ENCODE peak calls at places on chromosomes 7 and 10, in four cellular contexts. Z, Q, N and G are unnamed samples.

GRCh38 chr7:39560398-39560797 is 5.8 kb upstream of the YAE1 start:
- DNase-seq in Z (peak; percentile 17), Q (no peak), N (peak; percentile 30), G (no peak)

GRCh38 chr7:150448789-150449147 is 1.7 kb upstream of the GIMAP8 start:
- DNase-seq in Z (peak; percentile 60), Q (peak; percentile 52), N (peak; percentile 57), G (peak; percentile 51)

GRCh38 chr7:2474813-2475677 is 1.2 kb downstream of the GRIFIN start:
- DNase-seq in Z (no peak), Q (no peak), N (no peak), G (no peak)

GRCh38 chr7:46565712-46566111 is 644.6 kb upstream of the IGFBP3 start:
- DNase-seq in Z (no peak), Q (no peak), N (no peak), G (no peak)

GRCh38 chr10:18438356-18439126 is 212.8 kb downstream of the NSUN6 start:
- DNase-seq in Z (no peak), Q (no peak), N (no peak), G (no peak)

GRCh38 chr7:94040254-94040653 is 36.1 kb upstream of the BET1 start:
- DNase-seq in Z (no peak), Q (no peak), N (no peak), G (no peak)

GRCh38 chr7:94146408-94146807 is 142.3 kb upstream of the BET1 start:
- DNase-seq in Z (no peak), Q (no peak), N (no peak), G (no peak)

GRCh38 chr7:156625585-156625984 is 15.0 kb upstream of the RNF32 start:
- DNase-seq in Z (no peak), Q (no peak), N (no peak), G (no peak)

GRCh38 chr10:86367339-86367951 is 850 bp upstream of the GRID1 start:
- DNase-seq in Z (peak; percentile 24), Q (no peak), N (no peak), G (no peak)

GRCh38 chr10:119333146-119333792 is 125.9 kb downstream of the GRK5 start:
- DNase-seq in Z (no peak), Q (no peak), N (peak; percentile 52), G (peak; percentile 43)

GRCh38 chr7:27804139-27804538 is 64.2 kb downstream of the TAX1BP1 start:
- DNase-seq in Z (no peak), Q (no peak), N (peak; percentile 55), G (peak; percentile 11)

GRCh38 chr10:87092861-87093460 is 1.7 kb downstream of the GLUD1 start:
- DNase-seq in Z (peak; percentile 42), Q (no peak), N (peak; percentile 52), G (peak; percentile 20)

GRCh38 chr10:125161570-125162139 is 1.3 kb upstream of the CTBP2 start:
- DNase-seq in Z (no peak), Q (no peak), N (peak; percentile 59), G (peak; percentile 77)

GRCh38 chr7:43572516-43573049 is 10.3 kb upstream of the STK17A start:
- DNase-seq in Z (peak; percentile 100), Q (peak; percentile 77), N (peak; percentile 100), G (peak; percentile 100)

GRCh38 chr7:66668677-66669076 is 40.0 kb downstream of the KCTD7 start:
- DNase-seq in Z (no peak), Q (no peak), N (no peak), G (no peak)

GRCh38 chr10:3468919-3469638 is 296.5 kb upstream of the PITRM1 start:
- DNase-seq in Z (peak; percentile 94), Q (no peak), N (peak; percentile 98), G (peak; percentile 96)

GRCh38 chr10:110214380-110214826 is 7.0 kb downstream of the MXI1 start:
- DNase-seq in Z (no peak), Q (no peak), N (no peak), G (no peak)

GRCh38 chr10:71390435-71390820 is 6.3 kb upstream of the CDH23 start:
- DNase-seq in Z (no peak), Q (no peak), N (no peak), G (no peak)

GRCh38 chr7:150988230-150989226 is 2.3 kb upstream of the NOS3 start:
- DNase-seq in Z (peak; percentile 53), Q (no peak), N (no peak), G (no peak)

GRCh38 chr10:104809288-104810090 is 168.4 kb downstream of the SORCS3 start:
- DNase-seq in Z (no peak), Q (no peak), N (peak; percentile 60), G (peak; percentile 1)

GRCh38 chr7:32785365-32785764 is 106.2 kb downstream of the KBTBD2 start:
- DNase-seq in Z (no peak), Q (no peak), N (no peak), G (no peak)

GRCh38 chr10:123203393-123204126 is 49.4 kb downstream of the BUB3 start:
- DNase-seq in Z (no peak), Q (peak; percentile 94), N (no peak), G (no peak)

GRCh38 chr7:111752022-111752582 is 189.8 kb upstream of the IMMP2L start:
- DNase-seq in Z (peak; percentile 75), Q (no peak), N (peak; percentile 61), G (peak; percentile 41)

GRCh38 chr10:80276335-80276734 is 13.1 kb downstream of the MAT1A start:
- DNase-seq in Z (no peak), Q (no peak), N (no peak), G (no peak)

GRCh38 chr7:117269895-117270294 is 53.0 kb downstream of the WNT2 start:
- DNase-seq in Z (peak; percentile 55), Q (no peak), N (peak; percentile 89), G (peak; percentile 84)

GRCh38 chr10:22443200-22443881 is 98.0 kb downstream of the SPAG6 start:
- DNase-seq in Z (no peak), Q (no peak), N (no peak), G (peak; percentile 63)

GRCh38 chr7:92934096-92934495 is 97.7 kb upstream of the CDK6 start:
- DNase-seq in Z (no peak), Q (no peak), N (no peak), G (no peak)

GRCh38 chr7:16739863-16740622 is 13.5 kb upstream of the TSPAN13 start:
- DNase-seq in Z (peak; percentile 94), Q (peak; percentile 88), N (peak; percentile 98), G (peak; percentile 94)

GRCh38 chr10:117532451-117533107 is 10.0 kb upstream of the EMX2 start:
- DNase-seq in Z (no peak), Q (no peak), N (no peak), G (no peak)

GRCh38 chr7:134878731-134879295 is 99.4 kb downstream of the CALD1 start:
- DNase-seq in Z (no peak), Q (no peak), N (no peak), G (no peak)

GRCh38 chr7:42071372-42072261 is 165.4 kb downstream of the GLI3 start:
- DNase-seq in Z (peak; percentile 58), Q (no peak), N (peak; percentile 91), G (peak; percentile 68)

GRCh38 chr7:26343320-26343832 is 51.7 kb downstream of the SNX10 start:
- DNase-seq in Z (no peak), Q (no peak), N (no peak), G (no peak)

GRCh38 chr7:27697861-27698430 is 35.3 kb upstream of the HIBADH start:
- DNase-seq in Z (peak; percentile 37), Q (no peak), N (peak; percentile 37), G (no peak)

GRCh38 chr10:3782456-3783312 is 2.3 kb downstream of the KLF6 start:
- DNase-seq in Z (peak; percentile 97), Q (peak; percentile 83), N (peak; percentile 91), G (peak; percentile 98)

GRCh38 chr7:150846291-150847115 is 5.8 kb upstream of the AOC1 start:
- DNase-seq in Z (no peak), Q (no peak), N (no peak), G (no peak)

GRCh38 chr10:107165007-107165406 is 501 bp upstream of the SORCS1 start:
- DNase-seq in Z (no peak), Q (no peak), N (no peak), G (no peak)

GRCh38 chr10:107166378-107166777 is 1.9 kb upstream of the SORCS1 start:
- DNase-seq in Z (no peak), Q (no peak), N (no peak), G (no peak)

GRCh38 chr10:107163086-107163880 is 1.2 kb downstream of the SORCS1 start:
- DNase-seq in Z (peak; percentile 21), Q (no peak), N (no peak), G (peak; percentile 1)

GRCh38 chr10:107160866-107161265 is 3.6 kb downstream of the SORCS1 start:
- DNase-seq in Z (no peak), Q (no peak), N (no peak), G (no peak)

DNA sequence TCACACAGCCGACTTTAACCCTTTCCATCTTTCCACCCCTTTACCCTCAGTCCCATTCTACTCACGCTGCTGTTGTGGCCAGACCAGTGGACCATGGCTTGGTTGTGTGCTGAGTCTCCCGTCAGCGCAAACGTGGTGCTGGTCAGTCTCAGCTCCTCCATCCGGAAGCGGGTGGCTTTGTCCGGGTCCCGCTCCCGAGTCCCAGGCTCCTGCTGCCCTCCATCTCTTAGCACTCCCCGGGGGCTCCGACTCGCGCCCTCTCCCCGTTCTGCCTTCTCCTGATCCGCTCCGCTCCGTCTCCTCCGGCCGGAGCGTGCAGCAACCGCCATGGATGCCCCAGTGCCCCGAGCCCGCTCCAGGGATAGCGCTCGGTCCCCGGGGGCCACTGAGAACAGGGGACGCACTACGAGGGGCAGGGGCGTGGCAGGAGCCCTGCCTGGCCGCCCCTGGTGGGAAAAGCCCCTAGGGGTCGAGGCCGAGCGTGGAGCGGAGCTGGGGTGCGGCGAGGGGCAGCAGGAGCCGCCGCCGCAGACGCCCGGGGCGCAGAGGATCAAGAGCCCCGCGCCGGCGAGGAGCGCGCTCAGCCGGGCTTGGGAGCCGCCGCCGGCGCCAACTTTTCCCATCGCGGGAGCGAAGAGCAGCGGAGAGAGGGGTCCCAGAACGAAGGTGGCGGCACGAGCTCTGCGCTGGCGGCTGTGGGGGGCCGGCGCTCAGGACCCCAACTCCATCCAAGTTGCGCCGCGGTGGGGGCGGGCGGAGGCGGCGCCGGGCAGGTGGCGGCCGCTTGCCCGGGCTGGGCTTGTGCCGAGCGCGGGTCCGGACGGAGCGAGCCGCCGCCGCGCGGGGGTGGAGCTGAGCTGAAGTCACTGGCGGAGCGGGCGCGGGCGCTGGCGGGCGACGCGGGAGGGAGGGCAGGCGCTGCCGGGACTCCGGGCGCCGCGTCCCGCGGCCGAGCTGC is at the start of gene SORCS1:
- DNase-seq in Z (no peak), Q (no peak), N (no peak), G (no peak)
- H3K4me3 ChIP-seq in Z (peak within 1 kb of the TSS; percentile 60), Q (no peak within 1 kb of the TSS), N (no peak within 1 kb of the TSS), G (no peak within 1 kb of the TSS)

GRCh38 chr10:24969732-24970330 is 17.4 kb upstream of the PRTFDC1 start:
- DNase-seq in Z (no peak), Q (no peak), N (no peak), G (peak; percentile 78)
- TF ChIP-seq CTCF in Z (no peak), Q (no peak), N (no peak), G (peak; percentile 20)

GRCh38 chr10:59018977-59019376 is 157.5 kb upstream of the PHYHIPL start:
- DNase-seq in Z (no peak), Q (no peak), N (peak; percentile 17), G (peak; percentile 30)
- H3K4me3 ChIP-seq in Z (no peak overlapping the region), Q (no peak overlapping the region), N (no peak overlapping the region), G (no peak overlapping the region)

GRCh38 chr7:155412416-155413253 is 45.3 kb upstream of the EN2 start:
- DNase-seq in Z (peak; percentile 37), Q (peak; percentile 22), N (peak; percentile 31), G (peak; percentile 13)
- TF ChIP-seq CTCF in Z (peak; percentile 62), Q (peak; percentile 93), N (peak; percentile 55), G (peak; percentile 53)

DNA sequence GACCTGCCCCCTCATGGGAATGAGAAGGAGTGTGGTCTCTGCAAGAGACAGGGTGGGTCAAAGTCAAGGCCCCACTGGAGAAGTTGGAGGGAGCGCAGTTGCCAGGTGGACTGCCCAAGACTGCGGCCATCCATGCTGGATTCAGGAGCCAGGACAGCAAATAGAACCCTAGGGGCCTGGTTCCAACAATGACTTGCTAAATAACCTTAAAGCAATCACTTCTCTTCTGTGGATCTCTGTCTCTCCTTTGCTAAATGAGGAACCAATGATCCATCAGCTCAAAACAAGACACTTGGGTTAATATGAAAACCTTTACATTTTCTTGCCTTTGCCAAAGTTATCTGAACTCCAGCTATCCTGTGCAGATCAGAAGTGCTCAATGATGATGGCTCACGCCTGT is 12.6 kb upstream of the YWHAG start:
- DNase-seq in Z (no peak), Q (no peak), N (no peak), G (no peak)
- H3K4me3 ChIP-seq in Z (no peak overlapping the region), Q (no peak overlapping the region), N (no peak overlapping the region), G (no peak overlapping the region)